ENCODE peak calls at places on chromosomes 6 and 20, in five cellular contexts. One of them, this sample, is unnamed.

GRCh38 chr6:113690255-113690956 is 166.7 kb upstream of the MARCKS start:
- DNase-seq in effector memory CD4-positive, alpha-beta T cell: no peak
- DNase-seq in GM23248: peak; percentile 88
- DNase-seq in left ventricle myocardium inferior: no peak
- DNase-seq in uterus: no peak
- DNase-seq in this sample: no peak

GRCh38 chr20:39702716-39703349 is 740.7 kb downstream of the DHX35 start:
- DNase-seq in effector memory CD4-positive, alpha-beta T cell: no peak
- DNase-seq in GM23248: no peak
- DNase-seq in left ventricle myocardium inferior: no peak
- DNase-seq in uterus: no peak
- DNase-seq in this sample: no peak

GRCh38 chr6:53603381-53604121 is 58.6 kb upstream of the GCLC start:
- DNase-seq in effector memory CD4-positive, alpha-beta T cell: no peak
- DNase-seq in GM23248: peak; percentile 38
- DNase-seq in left ventricle myocardium inferior: no peak
- DNase-seq in uterus: peak; percentile 36
- DNase-seq in this sample: no peak

GRCh38 chr6:11012295-11012754 is 31.8 kb downstream of the ELOVL2 start:
- DNase-seq in effector memory CD4-positive, alpha-beta T cell: no peak
- DNase-seq in GM23248: no peak
- DNase-seq in left ventricle myocardium inferior: no peak
- DNase-seq in uterus: no peak
- DNase-seq in this sample: no peak

GRCh38 chr20:35125753-35126152 is 21.4 kb downstream of the EDEM2 start:
- DNase-seq in effector memory CD4-positive, alpha-beta T cell: no peak
- DNase-seq in GM23248: no peak
- DNase-seq in left ventricle myocardium inferior: no peak
- DNase-seq in uterus: no peak
- DNase-seq in this sample: no peak

GRCh38 chr20:62653951-62654685 is 11.8 kb downstream of the SLCO4A1 start:
- DNase-seq in effector memory CD4-positive, alpha-beta T cell: no peak
- DNase-seq in GM23248: no peak
- DNase-seq in left ventricle myocardium inferior: no peak
- DNase-seq in uterus: no peak
- DNase-seq in this sample: no peak

GRCh38 chr20:22385602-22386299 is 198.6 kb downstream of the FOXA2 start:
- DNase-seq in effector memory CD4-positive, alpha-beta T cell: no peak
- DNase-seq in GM23248: peak; percentile 22
- DNase-seq in left ventricle myocardium inferior: no peak
- DNase-seq in uterus: no peak
- DNase-seq in this sample: no peak

GRCh38 chr6:43949451-43950110 is 177.7 kb downstream of the MRPL14 start:
- DNase-seq in effector memory CD4-positive, alpha-beta T cell: no peak
- DNase-seq in GM23248: peak; percentile 35
- DNase-seq in left ventricle myocardium inferior: no peak
- DNase-seq in uterus: no peak
- DNase-seq in this sample: no peak

GRCh38 chr20:9409352-9409751 is 105.0 kb upstream of the LAMP5 start:
- DNase-seq in effector memory CD4-positive, alpha-beta T cell: no peak
- DNase-seq in GM23248: peak; percentile 73
- DNase-seq in left ventricle myocardium inferior: no peak
- DNase-seq in uterus: no peak
- DNase-seq in this sample: no peak

GRCh38 chr6:81557811-81558210 is 194.7 kb downstream of the TENT5A start:
- DNase-seq in effector memory CD4-positive, alpha-beta T cell: no peak
- DNase-seq in GM23248: peak; percentile 19
- DNase-seq in left ventricle myocardium inferior: no peak
- DNase-seq in uterus: no peak
- DNase-seq in this sample: no peak

GRCh38 chr6:90374201-90374600 is 77.6 kb upstream of the BACH2 start:
- DNase-seq in effector memory CD4-positive, alpha-beta T cell: no peak
- DNase-seq in GM23248: no peak
- DNase-seq in left ventricle myocardium inferior: no peak
- DNase-seq in uterus: no peak
- DNase-seq in this sample: no peak

GRCh38 chr6:105677671-105678475 is 275.0 kb upstream of the PREP start:
- DNase-seq in effector memory CD4-positive, alpha-beta T cell: no peak
- DNase-seq in GM23248: peak; percentile 4
- DNase-seq in left ventricle myocardium inferior: no peak
- DNase-seq in uterus: no peak
- DNase-seq in this sample: no peak

GRCh38 chr6:56091159-56091869 is 156.1 kb downstream of the COL21A1 start:
- DNase-seq in effector memory CD4-positive, alpha-beta T cell: no peak
- DNase-seq in GM23248: peak; percentile 83
- DNase-seq in left ventricle myocardium inferior: no peak
- DNase-seq in uterus: no peak
- DNase-seq in this sample: no peak

GRCh38 chr20:1696521-1697209 is 39.1 kb upstream of the SIRPG start:
- DNase-seq in effector memory CD4-positive, alpha-beta T cell: no peak
- DNase-seq in GM23248: no peak
- DNase-seq in left ventricle myocardium inferior: no peak
- DNase-seq in uterus: no peak
- DNase-seq in this sample: no peak

GRCh38 chr6:50986319-50986718 is 167.6 kb downstream of the TFAP2B start:
- DNase-seq in effector memory CD4-positive, alpha-beta T cell: no peak
- DNase-seq in GM23248: no peak
- DNase-seq in left ventricle myocardium inferior: no peak
- DNase-seq in uterus: no peak
- DNase-seq in this sample: no peak

GRCh38 chr6:128259735-128260685 is 260.4 kb downstream of the PTPRK start:
- DNase-seq in effector memory CD4-positive, alpha-beta T cell: no peak
- DNase-seq in GM23248: peak; percentile 33
- DNase-seq in left ventricle myocardium inferior: no peak
- DNase-seq in uterus: no peak
- DNase-seq in this sample: no peak

GRCh38 chr6:108661430-108661829 is 100.7 kb downstream of the FOXO3 start:
- DNase-seq in effector memory CD4-positive, alpha-beta T cell: no peak
- DNase-seq in GM23248: peak; percentile 78
- DNase-seq in left ventricle myocardium inferior: no peak
- DNase-seq in uterus: no peak
- DNase-seq in this sample: no peak

GRCh38 chr20:62149532-62150235 is 6.1 kb downstream of the SS18L1 start:
- DNase-seq in effector memory CD4-positive, alpha-beta T cell: no peak
- DNase-seq in GM23248: no peak
- DNase-seq in left ventricle myocardium inferior: no peak
- DNase-seq in uterus: no peak
- DNase-seq in this sample: no peak

GRCh38 chr6:160391419-160392116 is 43.4 kb downstream of the SLC22A3 start:
- DNase-seq in effector memory CD4-positive, alpha-beta T cell: no peak
- DNase-seq in GM23248: peak; percentile 44
- DNase-seq in left ventricle myocardium inferior: no peak
- DNase-seq in uterus: peak; percentile 53
- DNase-seq in this sample: no peak

GRCh38 chr6:81892911-81893310 is 140.4 kb upstream of the TENT5A start:
- DNase-seq in effector memory CD4-positive, alpha-beta T cell: no peak
- DNase-seq in GM23248: no peak
- DNase-seq in left ventricle myocardium inferior: no peak
- DNase-seq in uterus: no peak
- DNase-seq in this sample: no peak

DNA sequence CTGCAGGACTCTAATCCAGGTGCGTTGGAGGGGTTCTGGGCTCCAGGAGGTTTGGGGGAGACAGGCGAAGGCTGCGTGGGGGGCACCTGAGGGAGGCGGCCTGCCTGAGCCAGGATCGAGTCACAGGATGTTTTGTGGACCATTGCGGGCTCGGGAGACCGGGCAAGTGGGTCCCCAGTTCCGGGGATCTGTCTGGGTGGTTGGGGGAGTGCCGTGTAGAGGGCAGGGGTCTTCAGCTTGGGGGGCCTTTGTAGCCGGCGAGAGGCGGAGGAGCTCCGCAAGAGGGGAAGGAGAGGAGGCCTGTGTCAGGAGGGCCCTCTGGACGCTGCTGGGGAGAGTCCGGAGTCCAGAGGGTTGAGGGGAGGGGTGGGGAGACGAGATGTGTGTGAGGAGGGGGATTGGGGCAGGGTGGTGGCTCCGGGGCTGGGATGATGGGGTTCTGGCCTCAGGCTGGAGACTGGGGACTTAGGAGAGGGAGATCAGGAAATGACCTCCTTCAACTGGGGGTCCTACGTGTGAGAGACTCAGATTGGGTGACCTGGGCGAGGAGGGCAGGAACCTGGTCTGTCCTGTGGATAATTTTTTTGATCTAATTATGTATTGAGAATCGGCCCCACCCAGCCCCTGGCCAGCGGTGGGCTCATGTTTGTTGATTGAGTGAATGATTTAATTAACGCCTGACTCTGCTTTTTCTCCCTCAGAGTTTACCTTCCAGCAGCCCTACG is 505 bp downstream of the SNAI1 start:
- DNase-seq in effector memory CD4-positive, alpha-beta T cell: no peak
- DNase-seq in GM23248: no peak
- DNase-seq in left ventricle myocardium inferior: no peak
- DNase-seq in uterus: no peak
- DNase-seq in this sample: no peak
- H3K4me3 ChIP-seq in effector memory CD4-positive, alpha-beta T cell: peak overlapping the region; percentile 48
- H3K4me3 ChIP-seq in GM23248: peak overlapping the region; percentile 88
- H3K4me3 ChIP-seq in left ventricle myocardium inferior: peak overlapping the region; percentile 70
- H3K4me3 ChIP-seq in uterus: peak overlapping the region; percentile 35
- H3K4me3 ChIP-seq in this sample: peak overlapping the region; percentile 69

DNA sequence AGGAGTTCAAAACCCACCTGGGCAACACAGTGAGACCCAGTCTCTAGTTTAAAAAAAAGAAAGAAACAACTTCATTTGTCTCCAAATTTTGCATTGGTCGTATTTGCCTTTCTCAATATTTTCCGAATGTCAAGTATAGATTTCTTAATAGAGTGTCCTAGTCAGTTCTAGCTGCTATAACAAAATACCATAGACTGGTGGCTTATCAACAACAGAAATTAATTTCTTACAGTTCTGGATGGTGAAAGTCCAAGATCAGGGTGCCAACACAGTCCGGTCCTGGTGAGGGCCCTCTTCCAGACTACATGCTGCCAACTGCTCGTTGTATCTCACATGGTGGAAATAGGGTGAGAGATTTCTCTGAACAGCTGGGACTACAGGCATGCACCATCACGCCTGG is 34.0 kb downstream of the NQO2 start:
- DNase-seq in effector memory CD4-positive, alpha-beta T cell: no peak
- DNase-seq in GM23248: no peak
- DNase-seq in left ventricle myocardium inferior: no peak
- DNase-seq in uterus: no peak
- DNase-seq in this sample: no peak
- H3K4me1 ChIP-seq in effector memory CD4-positive, alpha-beta T cell: no peaks in the 10 kb centered on the region
- H3K4me1 ChIP-seq in GM23248: no peaks in the 10 kb centered on the region
- H3K4me1 ChIP-seq in left ventricle myocardium inferior: no peaks in the 10 kb centered on the region
- H3K4me1 ChIP-seq in uterus: no peaks in the 10 kb centered on the region
- H3K4me1 ChIP-seq in this sample: no peaks in the 10 kb centered on the region

GRCh38 chr6:22589118-22589517 is 19.8 kb downstream of the HDGFL1 start:
- DNase-seq in effector memory CD4-positive, alpha-beta T cell: no peak
- DNase-seq in GM23248: no peak
- DNase-seq in left ventricle myocardium inferior: no peak
- DNase-seq in uterus: no peak
- DNase-seq in this sample: no peak

GRCh38 chr6:22598386-22598785 is 29.0 kb downstream of the HDGFL1 start:
- DNase-seq in effector memory CD4-positive, alpha-beta T cell: no peak
- DNase-seq in GM23248: no peak
- DNase-seq in left ventricle myocardium inferior: no peak
- DNase-seq in uterus: no peak
- DNase-seq in this sample: no peak

GRCh38 chr6:22596011-22596410 is 26.6 kb downstream of the HDGFL1 start:
- DNase-seq in effector memory CD4-positive, alpha-beta T cell: no peak
- DNase-seq in GM23248: peak; percentile 2
- DNase-seq in left ventricle myocardium inferior: no peak
- DNase-seq in uterus: no peak
- DNase-seq in this sample: no peak

GRCh38 chr6:22590423-22590822 is 21.1 kb downstream of the HDGFL1 start:
- DNase-seq in effector memory CD4-positive, alpha-beta T cell: no peak
- DNase-seq in GM23248: no peak
- DNase-seq in left ventricle myocardium inferior: no peak
- DNase-seq in uterus: no peak
- DNase-seq in this sample: no peak

GRCh38 chr6:22593895-22594294 is 24.5 kb downstream of the HDGFL1 start:
- DNase-seq in effector memory CD4-positive, alpha-beta T cell: no peak
- DNase-seq in GM23248: no peak
- DNase-seq in left ventricle myocardium inferior: no peak
- DNase-seq in uterus: no peak
- DNase-seq in this sample: no peak
- H3K27ac ChIP-seq in effector memory CD4-positive, alpha-beta T cell: no peak overlapping the region
- H3K27ac ChIP-seq in GM23248: no peak overlapping the region
- H3K27ac ChIP-seq in left ventricle myocardium inferior: no peak overlapping the region
- H3K27ac ChIP-seq in uterus: no peak overlapping the region
- H3K27ac ChIP-seq in this sample: no peak overlapping the region

GRCh38 chr20:63893999-63894357 is 948 bp upstream of the DNAJC5 start:
- DNase-seq in effector memory CD4-positive, alpha-beta T cell: no peak
- DNase-seq in GM23248: peak; percentile 53
- DNase-seq in left ventricle myocardium inferior: no peak
- DNase-seq in uterus: no peak
- DNase-seq in this sample: no peak
- H3K4me3 ChIP-seq in effector memory CD4-positive, alpha-beta T cell: no peak overlapping the region
- H3K4me3 ChIP-seq in GM23248: peak overlapping the region; percentile 67
- H3K4me3 ChIP-seq in left ventricle myocardium inferior: peak overlapping the region; percentile 76
- H3K4me3 ChIP-seq in uterus: peak overlapping the region; percentile 41
- H3K4me3 ChIP-seq in this sample: peak overlapping the region; percentile 99

DNA sequence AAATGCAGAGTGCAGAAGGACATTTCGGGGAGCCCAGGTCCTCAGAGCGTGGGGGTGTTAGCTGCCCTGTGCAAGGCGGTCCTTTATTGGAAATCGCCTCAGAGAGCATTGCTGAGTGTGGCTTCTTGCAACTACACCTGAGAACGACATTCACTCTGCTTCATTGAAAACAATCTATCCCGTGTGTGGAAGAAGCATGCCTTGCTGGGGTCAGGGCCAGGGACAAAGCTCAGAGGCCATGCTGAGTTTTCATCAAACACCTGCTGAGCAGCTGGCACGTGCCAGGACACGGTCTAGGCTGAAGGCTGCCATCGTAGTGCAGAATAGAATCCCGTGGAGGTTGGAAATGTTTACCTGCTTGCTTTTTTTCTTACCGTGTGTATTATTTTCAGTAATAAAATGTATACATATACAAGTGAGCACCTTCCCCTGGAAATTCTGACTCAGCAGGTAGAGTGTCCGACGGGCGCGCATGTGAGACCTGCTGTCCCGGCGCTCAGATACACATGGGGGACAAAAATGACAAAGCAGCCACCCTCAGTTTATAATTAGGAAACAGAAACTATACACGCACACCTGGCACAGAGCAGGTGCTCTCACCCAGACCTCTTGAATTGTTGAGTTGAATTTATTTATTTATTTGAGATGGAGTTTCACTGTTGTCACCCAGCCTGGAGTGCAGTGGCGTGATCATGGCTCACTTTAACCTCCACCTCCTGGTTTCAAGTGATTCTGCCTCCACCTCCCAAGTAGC is 180.2 kb downstream of the ZDHHC14 start:
- DNase-seq in effector memory CD4-positive, alpha-beta T cell: no peak
- DNase-seq in GM23248: no peak
- DNase-seq in left ventricle myocardium inferior: no peak
- DNase-seq in uterus: no peak
- DNase-seq in this sample: no peak
- H3K4me1 ChIP-seq in effector memory CD4-positive, alpha-beta T cell: no peaks in the 10 kb centered on the region
- H3K4me1 ChIP-seq in GM23248: no peaks in the 10 kb centered on the region
- H3K4me1 ChIP-seq in left ventricle myocardium inferior: no peaks in the 10 kb centered on the region
- H3K4me1 ChIP-seq in uterus: no peaks in the 10 kb centered on the region
- H3K4me1 ChIP-seq in this sample: no peaks in the 10 kb centered on the region